ENCODE peak calls at places on chromosome 1, in six cellular contexts. D is HEK293T, R is IMR-90, H is HepG2, N is A549, K is GM12878. Q is an unnamed sample.

GRCh38 chr1:20058531-20058930 is 11.5 kb upstream of the PLA2G5 start:
- DNase-seq in R (peak; percentile 82), K (no peak), N (no peak), D (no peak), H (no peak), Q (no peak)

GRCh38 chr1:210330279-210330866 is 1.7 kb downstream of the HHAT start:
- DNase-seq in D (no peak), H (no peak), K (no peak), N (no peak), R (peak; percentile 10), Q (peak; percentile 38)

GRCh38 chr1:209755926-209756607 is at the start of gene TRAF3IP3:
- DNase-seq in K (peak; percentile 83), R (no peak), H (no peak), N (no peak), D (no peak), Q (no peak)

GRCh38 chr1:170513138-170513537 is 18.8 kb upstream of the GORAB start:
- DNase-seq in N (no peak), D (peak; percentile 15), H (no peak), K (no peak), R (no peak), Q (no peak)

GRCh38 chr1:101520302-101520701 is 283.5 kb downstream of the S1PR1 start:
- DNase-seq in H (peak; percentile 27), N (peak; percentile 3), D (peak; percentile 63), K (peak; percentile 20), R (peak; percentile 26), Q (peak; percentile 17)

GRCh38 chr1:161740871-161741270 is 8.7 kb upstream of the DUSP12 start:
- DNase-seq in H (no peak), D (no peak), N (no peak), K (no peak), R (no peak), Q (no peak)

GRCh38 chr1:185795181-185795580 is 61.0 kb downstream of the HMCN1 start:
- DNase-seq in D (no peak), R (peak; percentile 81), N (no peak), H (no peak), K (no peak), Q (no peak)

GRCh38 chr1:177255411-177255810 is 84.7 kb downstream of the BRINP2 start:
- DNase-seq in R (peak; percentile 78), N (no peak), H (peak; percentile 23), D (no peak), K (no peak), Q (no peak)

GRCh38 chr1:182525342-182525741 is 63.7 kb downstream of the RNASEL start:
- DNase-seq in H (no peak), K (no peak), R (no peak), D (no peak), N (no peak), Q (no peak)

GRCh38 chr1:54653036-54653435 is 11.4 kb downstream of the MROH7 start:
- DNase-seq in H (no peak), R (peak; percentile 13), K (no peak), N (no peak), D (peak; percentile 6), Q (no peak)
- TF ChIP-seq BHLHE40 in H (no peak), R (no peak), K (no peak), N (no peak), D (no peak), Q (no peak)

GRCh38 chr1:215284966-215285365 is 202.4 kb downstream of the KCNK2 start:
- DNase-seq in D (no peak), N (no peak), H (no peak), R (peak; percentile 21), K (no peak), Q (no peak)

GRCh38 chr1:215276582-215276981 is 194.0 kb downstream of the KCNK2 start:
- DNase-seq in K (no peak), H (no peak), N (no peak), D (no peak), R (no peak), Q (no peak)

GRCh38 chr1:215277537-215277936 is 195.0 kb downstream of the KCNK2 start:
- DNase-seq in K (no peak), D (no peak), R (peak; percentile 64), N (no peak), H (no peak), Q (no peak)

GRCh38 chr1:215282557-215282956 is 200.0 kb downstream of the KCNK2 start:
- DNase-seq in K (no peak), N (no peak), R (peak; percentile 35), D (no peak), H (no peak), Q (no peak)

GRCh38 chr1:215279682-215280081 is 197.1 kb downstream of the KCNK2 start:
- DNase-seq in N (no peak), D (no peak), R (no peak), H (no peak), K (no peak), Q (no peak)
- TF ChIP-seq BHLHE40 in N (no peak), D (no peak), R (no peak), H (no peak), K (no peak), Q (no peak)

GRCh38 chr1:155173478-155174333 is at the start of gene TRIM46:
- DNase-seq in D (peak; percentile 67), K (no peak), N (peak; percentile 80), H (no peak), R (peak; percentile 34), Q (peak; percentile 69)
- TF ChIP-seq BHLHE40 in D (no peak), K (no peak), N (no peak), H (no peak), R (no peak), Q (no peak)

GRCh38 chr1:236142358-236143103 is at the start of gene GPR137B:
- DNase-seq in D (peak; percentile 72), N (peak; percentile 66), H (no peak), R (peak; percentile 54), K (no peak), Q (peak; percentile 27)

GRCh38 chr1:236143104-236143948 is 987 bp downstream of the GPR137B start:
- DNase-seq in H (no peak), D (peak; percentile 42), N (no peak), R (peak; percentile 72), K (no peak), Q (no peak)

GRCh38 chr1:236139495-236139894 is 2.8 kb upstream of the GPR137B start:
- DNase-seq in H (no peak), D (no peak), N (no peak), R (no peak), K (no peak), Q (no peak)

GRCh38 chr1:236140705-236141446 is 1.5 kb upstream of the GPR137B start:
- DNase-seq in N (peak; percentile 30), K (no peak), R (peak; percentile 3), D (no peak), H (no peak), Q (no peak)

DNA sequence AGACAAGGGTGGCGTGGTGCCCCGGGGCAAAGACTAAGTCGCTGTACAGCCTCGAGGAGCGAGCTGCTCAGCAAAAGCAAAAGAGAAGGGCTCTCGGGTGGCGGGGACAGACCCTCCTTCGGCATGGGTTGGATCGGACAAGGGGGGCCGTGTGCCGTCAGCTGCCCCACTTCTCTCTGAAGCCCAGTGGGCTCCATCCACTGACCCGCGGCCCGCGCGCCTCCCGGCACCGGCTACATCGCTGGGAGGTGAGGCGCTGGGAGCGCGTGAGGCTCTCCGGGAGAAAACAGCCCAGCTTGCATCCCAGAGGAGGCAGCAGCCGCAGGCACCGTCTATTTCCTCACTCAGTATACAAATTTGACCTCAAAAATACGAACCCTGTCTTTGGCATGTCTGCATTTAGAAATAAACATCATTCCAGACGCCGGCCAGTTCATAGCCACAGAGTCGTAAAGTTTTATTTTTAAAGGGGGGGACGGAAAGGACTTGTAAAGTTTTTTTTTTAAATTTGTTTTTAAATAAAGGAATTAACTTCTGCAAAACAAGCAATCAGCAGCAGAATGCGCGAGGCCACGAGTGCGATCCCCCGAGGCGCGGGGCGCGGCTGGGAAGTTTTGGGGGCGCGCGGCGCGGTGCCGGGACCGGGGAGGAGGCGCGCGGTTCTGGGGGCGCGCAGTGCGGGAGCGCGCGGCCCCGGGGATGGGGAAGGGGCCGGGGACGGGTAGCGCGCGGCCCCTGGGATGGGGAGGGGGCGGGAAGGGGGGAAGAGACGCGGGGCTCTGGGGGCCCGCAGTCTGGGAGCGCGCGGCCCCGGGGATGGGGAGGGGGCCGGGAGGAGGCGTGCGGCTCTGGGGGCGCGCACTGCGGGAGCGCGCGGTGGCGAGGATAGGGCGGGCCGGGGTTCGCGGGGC is 637 bp upstream of the GPR137B start:
- DNase-seq in R (peak; percentile 56), K (no peak), D (peak; percentile 64), N (peak; percentile 55), H (no peak), Q (no peak)
- TF ChIP-seq BHLHE40 in R (no peak), K (no peak), D (no peak), N (no peak), H (no peak), Q (no peak)

DNA sequence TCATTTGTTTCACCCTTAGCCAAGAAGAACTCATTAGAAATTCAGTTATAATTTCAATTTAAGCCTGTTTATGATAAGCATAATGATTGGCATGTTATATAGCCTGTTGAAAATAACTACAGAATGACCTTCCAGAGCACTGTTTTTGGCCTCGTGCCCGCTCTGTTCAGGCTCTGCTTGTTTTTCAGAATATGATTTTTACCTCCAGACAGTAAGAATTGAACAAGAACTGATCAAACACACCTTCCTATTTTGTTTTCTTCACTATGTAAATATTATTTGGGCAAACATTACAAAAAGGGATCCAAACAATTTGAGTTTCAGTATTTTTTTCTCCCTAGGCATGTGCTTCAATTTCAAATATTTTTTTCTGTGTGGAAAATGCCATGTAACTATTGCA is 48.1 kb upstream of the ANGPTL1 start:
- DNase-seq in K (no peak), N (no peak), D (no peak), R (no peak), H (peak; percentile 55), Q (no peak)
- TF ChIP-seq BHLHE40 in K (no peak), N (no peak), D (no peak), R (no peak), H (no peak), Q (no peak)

Q was measured in K562.